ENCODE peak calls at places on chromosomes 11 and 22, in seven cellular contexts. One of them, this sample, is unnamed.

GRCh38 chr11:62402226-62402625 is 16.6 kb upstream of the SCGB1A1 start:
- DNase-seq in fibroblast of mammary gland: peak
- DNase-seq in heart right ventricle: peak
- DNase-seq in heart left ventricle: peak
- DNase-seq in foreskin fibroblast: no peak
- DNase-seq in Panc1: no peak
- DNase-seq in epithelial cell of esophagus: no peak
- DNase-seq in this sample: no peak

GRCh38 chr22:27842994-27843431 is 41.5 kb upstream of the MN1 start:
- DNase-seq in heart right ventricle: no peak
- DNase-seq in epithelial cell of esophagus: no peak
- DNase-seq in Panc1: no peak
- DNase-seq in fibroblast of mammary gland: peak
- DNase-seq in foreskin fibroblast: peak
- DNase-seq in heart left ventricle: no peak
- DNase-seq in this sample: no peak

GRCh38 chr11:77073328-77074001 is 6.7 kb downstream of the CAPN5 start:
- DNase-seq in Panc1: no peak
- DNase-seq in foreskin fibroblast: peak
- DNase-seq in heart right ventricle: peak
- DNase-seq in heart left ventricle: peak
- DNase-seq in epithelial cell of esophagus: peak
- DNase-seq in fibroblast of mammary gland: peak
- DNase-seq in this sample: peak

GRCh38 chr22:31286360-31287255 is 5.7 kb downstream of the PIK3IP1 start:
- DNase-seq in epithelial cell of esophagus: no peak
- DNase-seq in heart left ventricle: no peak
- DNase-seq in heart right ventricle: no peak
- DNase-seq in Panc1: no peak
- DNase-seq in fibroblast of mammary gland: no peak
- DNase-seq in foreskin fibroblast: no peak
- DNase-seq in this sample: no peak

GRCh38 chr11:87889126-87889525 is 286.1 kb downstream of the RAB38 start:
- DNase-seq in epithelial cell of esophagus: no peak
- DNase-seq in Panc1: no peak
- DNase-seq in fibroblast of mammary gland: peak
- DNase-seq in heart left ventricle: no peak
- DNase-seq in foreskin fibroblast: peak
- DNase-seq in heart right ventricle: no peak
- DNase-seq in this sample: no peak

GRCh38 chr11:100546714-100547113 is 140.4 kb upstream of the ARHGAP42 start:
- DNase-seq in epithelial cell of esophagus: peak
- DNase-seq in heart left ventricle: no peak
- DNase-seq in foreskin fibroblast: no peak
- DNase-seq in heart right ventricle: no peak
- DNase-seq in fibroblast of mammary gland: peak
- DNase-seq in Panc1: no peak
- DNase-seq in this sample: peak

GRCh38 chr22:20566420-20567260 is 59.2 kb downstream of the MED15 start:
- DNase-seq in Panc1: no peak
- DNase-seq in heart right ventricle: no peak
- DNase-seq in heart left ventricle: peak
- DNase-seq in epithelial cell of esophagus: peak
- DNase-seq in fibroblast of mammary gland: peak
- DNase-seq in foreskin fibroblast: peak
- DNase-seq in this sample: peak

GRCh38 chr11:38498721-38499120 is 1900.7 kb upstream of the RAG2 start:
- DNase-seq in Panc1: no peak
- DNase-seq in foreskin fibroblast: no peak
- DNase-seq in heart left ventricle: no peak
- DNase-seq in epithelial cell of esophagus: peak
- DNase-seq in heart right ventricle: no peak
- DNase-seq in fibroblast of mammary gland: no peak
- DNase-seq in this sample: no peak

GRCh38 chr11:80477178-80477577 is 1036.3 kb upstream of the TENM4 start:
- DNase-seq in fibroblast of mammary gland: no peak
- DNase-seq in heart right ventricle: no peak
- DNase-seq in foreskin fibroblast: no peak
- DNase-seq in heart left ventricle: no peak
- DNase-seq in epithelial cell of esophagus: no peak
- DNase-seq in Panc1: no peak
- DNase-seq in this sample: no peak

GRCh38 chr22:47034076-47034808 is 271.8 kb downstream of the TBC1D22A start:
- DNase-seq in foreskin fibroblast: no peak
- DNase-seq in Panc1: no peak
- DNase-seq in epithelial cell of esophagus: no peak
- DNase-seq in heart left ventricle: no peak
- DNase-seq in heart right ventricle: no peak
- DNase-seq in fibroblast of mammary gland: no peak
- DNase-seq in this sample: no peak

GRCh38 chr11:13009921-13010736 is 1.0 kb downstream of the RASSF10 start:
- DNase-seq in heart left ventricle: no peak
- DNase-seq in foreskin fibroblast: no peak
- DNase-seq in epithelial cell of esophagus: peak
- DNase-seq in fibroblast of mammary gland: peak
- DNase-seq in heart right ventricle: no peak
- DNase-seq in Panc1: no peak
- DNase-seq in this sample: no peak

GRCh38 chr11:58652726-58653280 is 30.3 kb downstream of the CNTF start:
- DNase-seq in fibroblast of mammary gland: no peak
- DNase-seq in epithelial cell of esophagus: peak
- DNase-seq in heart right ventricle: no peak
- DNase-seq in foreskin fibroblast: no peak
- DNase-seq in Panc1: no peak
- DNase-seq in heart left ventricle: peak
- DNase-seq in this sample: no peak

GRCh38 chr11:74280494-74280893 is 30.9 kb downstream of the P4HA3 start:
- DNase-seq in heart left ventricle: no peak
- DNase-seq in epithelial cell of esophagus: no peak
- DNase-seq in fibroblast of mammary gland: no peak
- DNase-seq in Panc1: no peak
- DNase-seq in foreskin fibroblast: no peak
- DNase-seq in heart right ventricle: no peak
- DNase-seq in this sample: no peak

GRCh38 chr11:20162824-20163777 is 2.8 kb upstream of the DBX1 start:
- DNase-seq in fibroblast of mammary gland: peak
- DNase-seq in heart right ventricle: no peak
- DNase-seq in Panc1: no peak
- DNase-seq in heart left ventricle: no peak
- DNase-seq in epithelial cell of esophagus: peak
- DNase-seq in foreskin fibroblast: peak
- DNase-seq in this sample: peak

GRCh38 chr22:21841422-21841821 is 26.0 kb downstream of the MAPK1 start:
- DNase-seq in epithelial cell of esophagus: no peak
- DNase-seq in Panc1: no peak
- DNase-seq in fibroblast of mammary gland: no peak
- DNase-seq in heart left ventricle: no peak
- DNase-seq in foreskin fibroblast: no peak
- DNase-seq in heart right ventricle: no peak
- DNase-seq in this sample: no peak

GRCh38 chr11:68139395-68139794 is 18.2 kb upstream of the CHKA start:
- DNase-seq in heart left ventricle: no peak
- DNase-seq in Panc1: no peak
- DNase-seq in fibroblast of mammary gland: no peak
- DNase-seq in foreskin fibroblast: no peak
- DNase-seq in epithelial cell of esophagus: no peak
- DNase-seq in heart right ventricle: no peak
- DNase-seq in this sample: no peak

GRCh38 chr11:68140496-68141246 is 19.5 kb upstream of the CHKA start:
- DNase-seq in epithelial cell of esophagus: no peak
- DNase-seq in fibroblast of mammary gland: no peak
- DNase-seq in heart right ventricle: no peak
- DNase-seq in foreskin fibroblast: no peak
- DNase-seq in Panc1: no peak
- DNase-seq in heart left ventricle: no peak
- DNase-seq in this sample: no peak

GRCh38 chr11:68136866-68137265 is 15.7 kb upstream of the CHKA start:
- DNase-seq in epithelial cell of esophagus: no peak
- DNase-seq in Panc1: no peak
- DNase-seq in heart right ventricle: no peak
- DNase-seq in heart left ventricle: no peak
- DNase-seq in fibroblast of mammary gland: no peak
- DNase-seq in foreskin fibroblast: no peak
- DNase-seq in this sample: no peak

GRCh38 chr11:68137833-68138232 is 16.6 kb upstream of the CHKA start:
- DNase-seq in foreskin fibroblast: no peak
- DNase-seq in heart right ventricle: no peak
- DNase-seq in epithelial cell of esophagus: no peak
- DNase-seq in Panc1: no peak
- DNase-seq in heart left ventricle: no peak
- DNase-seq in fibroblast of mammary gland: no peak
- DNase-seq in this sample: no peak

GRCh38 chr11:68138256-68138655 is 17.1 kb upstream of the CHKA start:
- DNase-seq in heart left ventricle: no peak
- DNase-seq in fibroblast of mammary gland: no peak
- DNase-seq in foreskin fibroblast: no peak
- DNase-seq in heart right ventricle: no peak
- DNase-seq in Panc1: no peak
- DNase-seq in epithelial cell of esophagus: no peak
- DNase-seq in this sample: no peak
- H3K4me3 ChIP-seq in heart left ventricle: no peak
- H3K4me3 ChIP-seq in fibroblast of mammary gland: no peak
- H3K4me3 ChIP-seq in foreskin fibroblast: no peak
- H3K4me3 ChIP-seq in heart right ventricle: no peak
- H3K4me3 ChIP-seq in Panc1: no peak
- H3K4me3 ChIP-seq in epithelial cell of esophagus: no peak
- H3K4me3 ChIP-seq in this sample: no peak

GRCh38 chr11:95937358-95937757 is 13.5 kb upstream of the MTMR2 start:
- DNase-seq in epithelial cell of esophagus: no peak
- DNase-seq in Panc1: no peak
- DNase-seq in foreskin fibroblast: no peak
- DNase-seq in fibroblast of mammary gland: peak
- DNase-seq in heart right ventricle: no peak
- DNase-seq in heart left ventricle: no peak
- DNase-seq in this sample: no peak

GRCh38 chr11:95931916-95932315 is 8.0 kb upstream of the MTMR2 start:
- DNase-seq in fibroblast of mammary gland: no peak
- DNase-seq in foreskin fibroblast: no peak
- DNase-seq in heart right ventricle: no peak
- DNase-seq in heart left ventricle: no peak
- DNase-seq in Panc1: no peak
- DNase-seq in epithelial cell of esophagus: no peak
- DNase-seq in this sample: no peak

GRCh38 chr11:95939091-95939490 is 15.2 kb upstream of the MTMR2 start:
- DNase-seq in epithelial cell of esophagus: no peak
- DNase-seq in Panc1: no peak
- DNase-seq in heart right ventricle: no peak
- DNase-seq in fibroblast of mammary gland: peak
- DNase-seq in heart left ventricle: no peak
- DNase-seq in foreskin fibroblast: no peak
- DNase-seq in this sample: no peak

GRCh38 chr11:95930948-95931347 is 7.0 kb upstream of the MTMR2 start:
- DNase-seq in Panc1: no peak
- DNase-seq in heart left ventricle: no peak
- DNase-seq in foreskin fibroblast: no peak
- DNase-seq in fibroblast of mammary gland: no peak
- DNase-seq in epithelial cell of esophagus: no peak
- DNase-seq in heart right ventricle: no peak
- DNase-seq in this sample: no peak

GRCh38 chr11:95933594-95933993 is 9.7 kb upstream of the MTMR2 start:
- DNase-seq in epithelial cell of esophagus: no peak
- DNase-seq in foreskin fibroblast: no peak
- DNase-seq in heart right ventricle: no peak
- DNase-seq in fibroblast of mammary gland: no peak
- DNase-seq in Panc1: no peak
- DNase-seq in heart left ventricle: no peak
- DNase-seq in this sample: no peak
- H3K4me3 ChIP-seq in epithelial cell of esophagus: no peak
- H3K4me3 ChIP-seq in foreskin fibroblast: no peak
- H3K4me3 ChIP-seq in heart right ventricle: no peak
- H3K4me3 ChIP-seq in fibroblast of mammary gland: no peak
- H3K4me3 ChIP-seq in Panc1: no peak
- H3K4me3 ChIP-seq in heart left ventricle: no peak
- H3K4me3 ChIP-seq in this sample: no peak

GRCh38 chr11:16299884-16300778 is 56.2 kb downstream of the SOX6 start:
- DNase-seq in heart left ventricle: no peak
- DNase-seq in heart right ventricle: no peak
- DNase-seq in Panc1: no peak
- DNase-seq in foreskin fibroblast: no peak
- DNase-seq in epithelial cell of esophagus: no peak
- DNase-seq in fibroblast of mammary gland: no peak
- DNase-seq in this sample: no peak
- H3K4me3 ChIP-seq in heart left ventricle: no peak
- H3K4me3 ChIP-seq in heart right ventricle: no peak
- H3K4me3 ChIP-seq in Panc1: no peak
- H3K4me3 ChIP-seq in foreskin fibroblast: no peak
- H3K4me3 ChIP-seq in epithelial cell of esophagus: no peak
- H3K4me3 ChIP-seq in fibroblast of mammary gland: no peak
- H3K4me3 ChIP-seq in this sample: no peak

GRCh38 chr11:72038491-72038890 is 39.8 kb downstream of the IL18BP start:
- DNase-seq in Panc1: no peak
- DNase-seq in heart left ventricle: peak
- DNase-seq in foreskin fibroblast: peak
- DNase-seq in epithelial cell of esophagus: peak
- DNase-seq in fibroblast of mammary gland: peak
- DNase-seq in heart right ventricle: peak
- DNase-seq in this sample: peak
- H3K4me3 ChIP-seq in Panc1: peak
- H3K4me3 ChIP-seq in heart left ventricle: peak
- H3K4me3 ChIP-seq in foreskin fibroblast: peak
- H3K4me3 ChIP-seq in epithelial cell of esophagus: peak
- H3K4me3 ChIP-seq in fibroblast of mammary gland: peak
- H3K4me3 ChIP-seq in heart right ventricle: peak
- H3K4me3 ChIP-seq in this sample: peak

DNA sequence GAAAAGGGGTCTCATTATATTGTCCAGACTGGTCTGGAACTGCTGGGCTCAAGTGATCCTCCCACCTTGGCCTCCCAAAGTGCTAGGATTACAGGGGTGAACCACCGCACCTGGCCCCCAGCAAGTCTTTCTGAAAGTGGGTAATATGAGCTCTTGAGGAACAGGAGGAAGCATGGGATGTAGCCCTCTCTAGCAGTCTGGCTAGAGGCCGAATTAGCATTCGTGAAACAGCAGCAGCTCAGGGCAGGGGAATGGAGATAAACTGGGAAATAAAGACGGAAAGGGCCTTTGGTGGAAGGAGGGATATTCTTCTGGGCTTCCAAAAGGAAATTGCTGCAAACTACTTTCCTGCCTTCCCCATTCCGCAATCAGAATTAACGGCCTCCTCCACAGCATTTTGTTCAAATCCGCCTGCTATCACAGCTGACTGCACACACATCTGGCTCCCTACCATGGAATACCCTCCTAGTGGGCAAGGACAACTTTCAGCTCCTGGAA is 44.3 kb downstream of the MICAL3 start:
- DNase-seq in foreskin fibroblast: no peak
- DNase-seq in heart right ventricle: no peak
- DNase-seq in heart left ventricle: no peak
- DNase-seq in epithelial cell of esophagus: no peak
- DNase-seq in fibroblast of mammary gland: no peak
- DNase-seq in Panc1: no peak
- DNase-seq in this sample: no peak
- H3K4me3 ChIP-seq in foreskin fibroblast: no peak
- H3K4me3 ChIP-seq in heart right ventricle: no peak
- H3K4me3 ChIP-seq in heart left ventricle: peak
- H3K4me3 ChIP-seq in epithelial cell of esophagus: no peak
- H3K4me3 ChIP-seq in fibroblast of mammary gland: no peak
- H3K4me3 ChIP-seq in Panc1: no peak
- H3K4me3 ChIP-seq in this sample: no peak

GRCh38 chr11:131694526-131695424 is 324.4 kb downstream of the NTM start:
- DNase-seq in foreskin fibroblast: peak
- DNase-seq in heart left ventricle: peak
- DNase-seq in epithelial cell of esophagus: peak
- DNase-seq in heart right ventricle: peak
- DNase-seq in fibroblast of mammary gland: peak
- DNase-seq in Panc1: peak
- DNase-seq in this sample: peak
- H3K4me3 ChIP-seq in foreskin fibroblast: no peak
- H3K4me3 ChIP-seq in heart left ventricle: peak
- H3K4me3 ChIP-seq in epithelial cell of esophagus: no peak
- H3K4me3 ChIP-seq in heart right ventricle: peak
- H3K4me3 ChIP-seq in fibroblast of mammary gland: peak
- H3K4me3 ChIP-seq in Panc1: no peak
- H3K4me3 ChIP-seq in this sample: peak